ENCODE peak calls at places on chromosome 7, in five cellular contexts. M is A549, Z is adrenal gland, R is ovary, N is K562. J is an unnamed sample.

GRCh38 chr7:158760936-158761335 is 56.3 kb upstream of the NCAPG2 start:
- DNase-seq in M (no peak), Z (no peak), R (no peak), N (no peak), J (no peak)

GRCh38 chr7:130420943-130421578 is 19.8 kb downstream of the CEP41 start:
- DNase-seq in M (no peak), R (no peak), N (no peak), Z (no peak), J (no peak)

GRCh38 chr7:81470084-81470723 is 299.6 kb downstream of the HGF start:
- DNase-seq in N (peak), Z (peak), R (peak), M (peak), J (peak)

GRCh38 chr7:130153251-130153908 is 51.8 kb downstream of the TMEM209 start:
- DNase-seq in M (no peak), R (no peak), Z (no peak), N (no peak), J (no peak)

GRCh38 chr7:83166-83840 is 109.1 kb upstream of the FAM20C start:
- DNase-seq in N (no peak), M (no peak), R (no peak), Z (no peak), J (no peak)

GRCh38 chr7:157389951-157390730 is 53.3 kb downstream of the DNAJB6 start:
- DNase-seq in R (no peak), Z (peak), N (no peak), M (no peak), J (no peak)

GRCh38 chr7:158035343-158035742 is 552.3 kb downstream of the PTPRN2 start:
- DNase-seq in R (no peak), M (no peak), N (no peak), Z (no peak), J (no peak)

GRCh38 chr7:11557627-11558026 is 274.4 kb downstream of the THSD7A start:
- DNase-seq in N (no peak), R (no peak), Z (peak), M (peak), J (no peak)

GRCh38 chr7:130222-130572 is 62.2 kb upstream of the FAM20C start:
- DNase-seq in N (no peak), M (no peak), Z (no peak), R (no peak), J (no peak)

GRCh38 chr7:158502068-158502750 is 85.4 kb downstream of the PTPRN2 start:
- DNase-seq in M (no peak), R (no peak), Z (no peak), N (no peak), J (no peak)

GRCh38 chr7:55476071-55476803 is 96.1 kb downstream of the VOPP1 start:
- DNase-seq in Z (no peak), R (no peak), N (no peak), M (no peak), J (peak)

GRCh38 chr7:40437498-40437897 is 302.7 kb downstream of the SUGCT start:
- DNase-seq in R (no peak), N (no peak), Z (no peak), M (peak), J (peak)

GRCh38 chr7:99422625-99423024 is 13.9 kb downstream of the BUD31 start:
- DNase-seq in R (no peak), N (no peak), M (no peak), Z (no peak), J (no peak)

GRCh38 chr7:99733448-99733847 is 1.5 kb downstream of the CYP3A7 start:
- DNase-seq in Z (no peak), R (no peak), N (peak), M (peak), J (no peak)

GRCh38 chr7:157839672-157840167 is 502.9 kb downstream of the DNAJB6 start:
- DNase-seq in M (no peak), R (no peak), Z (no peak), N (no peak), J (no peak)

GRCh38 chr7:82595176-82595575 is 151.6 kb upstream of the CACNA2D1 start:
- DNase-seq in R (no peak), N (no peak), Z (no peak), M (no peak), J (no peak)

GRCh38 chr7:1617957-1618356 is 48.1 kb upstream of the PSMG3 start:
- DNase-seq in N (no peak), R (no peak), Z (no peak), M (no peak), J (no peak)

GRCh38 chr7:155216475-155217272 is 81.0 kb upstream of the INSIG1 start:
- DNase-seq in N (peak), M (no peak), Z (no peak), R (no peak), J (no peak)

GRCh38 chr7:146864644-146865043 is 748.0 kb downstream of the CNTNAP2 start:
- DNase-seq in M (no peak), N (no peak), R (no peak), Z (no peak), J (no peak)

GRCh38 chr7:142632291-142633134 is 116.8 kb upstream of the PRSS1 start:
- DNase-seq in R (peak), N (peak), M (peak), Z (peak), J (no peak)

GRCh38 chr7:139647812-139648616 is 124.5 kb downstream of the CLEC2L start:
- DNase-seq in R (no peak), Z (no peak), N (no peak), M (no peak), J (no peak)

GRCh38 chr7:139645572-139646523 is 122.4 kb downstream of the CLEC2L start:
- DNase-seq in M (peak), Z (peak), R (peak), N (peak), J (peak)

GRCh38 chr7:139647085-139647484 is 123.6 kb downstream of the CLEC2L start:
- DNase-seq in N (no peak), R (no peak), M (no peak), Z (no peak), J (no peak)

GRCh38 chr7:139648617-139648932 is 125.1 kb downstream of the CLEC2L start:
- DNase-seq in Z (no peak), R (no peak), N (no peak), M (no peak), J (no peak)

DNA sequence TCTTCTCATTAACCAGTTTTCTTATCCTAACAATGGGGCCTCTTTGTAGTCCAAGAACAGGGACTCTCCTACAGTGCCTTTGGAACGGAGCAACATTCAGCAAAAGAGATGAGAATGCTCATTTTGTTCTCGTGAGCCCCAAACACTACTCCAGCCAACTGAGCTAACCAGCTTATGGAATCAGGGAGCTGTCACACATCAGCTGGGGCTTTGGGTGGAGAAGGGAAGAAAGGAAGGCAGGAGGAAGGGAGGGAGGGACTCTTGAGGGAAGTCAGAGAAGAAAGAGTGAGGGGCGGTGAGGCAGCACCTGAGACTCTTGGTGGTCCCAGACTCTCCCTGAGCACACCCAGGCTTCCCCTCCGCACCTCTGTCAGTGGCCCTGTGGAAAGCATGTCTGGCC is 123.1 kb downstream of the CLEC2L start:
- DNase-seq in Z (no peak), R (no peak), M (no peak), N (no peak), J (no peak)
- H3K27ac ChIP-seq in Z (no peak), R (no peak), M (peak), N (no peak), J (no peak)

DNA sequence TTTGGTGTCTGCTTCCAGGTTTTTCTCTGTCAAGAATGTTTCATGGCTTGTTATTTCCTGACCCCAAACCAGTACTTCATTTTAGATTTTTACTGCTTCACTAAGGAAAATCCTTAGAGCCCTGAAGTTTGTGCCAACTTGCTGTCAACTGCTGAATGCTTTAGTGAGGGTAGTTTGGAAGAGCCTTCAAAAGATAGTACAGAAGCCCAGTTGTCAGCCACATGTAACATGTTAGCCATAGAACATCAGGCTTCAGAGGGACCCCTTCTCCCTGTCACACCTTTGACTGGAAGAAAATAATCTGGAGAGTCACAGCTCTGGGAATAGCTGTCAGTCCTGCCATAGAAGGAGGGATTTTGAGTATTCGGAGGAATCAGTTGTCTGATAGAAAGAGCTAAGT is 34.1 kb downstream of the ITGB8 start:
- DNase-seq in M (no peak), Z (no peak), N (no peak), R (no peak), J (no peak)
- H3K27ac ChIP-seq in M (no peak), Z (no peak), N (no peak), R (no peak), J (no peak)

GRCh38 chr7:115980175-115980574 is 50.4 kb downstream of the TFEC start:
- DNase-seq in R (no peak), N (no peak), Z (no peak), M (no peak), J (no peak)
- H3K27ac ChIP-seq in R (no peak), N (no peak), Z (no peak), M (no peak), J (no peak)

GRCh38 chr7:26196305-26196704 is 4.2 kb downstream of the HNRNPA2B1 start:
- DNase-seq in Z (no peak), R (no peak), M (no peak), N (no peak), J (no peak)
- H3K27ac ChIP-seq in Z (no peak), R (no peak), M (peak), N (no peak), J (no peak)

GRCh38 chr7:90595801-90596683 is at the start of gene CDK14:
- DNase-seq in R (peak), M (peak), N (peak), Z (peak), J (peak)
- H3K27ac ChIP-seq in R (peak), M (peak), N (no peak), Z (no peak), J (peak)

GRCh38 chr7:42930889-42931288 is 1.1 kb downstream of the PSMA2 start:
- DNase-seq in M (no peak), Z (no peak), R (no peak), N (peak), J (no peak)

GRCh38 chr7:42932861-42933591 is 850 bp downstream of the MRPL32 start:
- DNase-seq in N (peak), Z (peak), R (no peak), M (no peak), J (peak)

GRCh38 chr7:42931447-42931833 is 534 bp downstream of the PSMA2 start:
- DNase-seq in R (no peak), Z (no peak), M (no peak), N (no peak), J (no peak)

GRCh38 chr7:42929449-42929848 is 2.5 kb downstream of the PSMA2 start:
- DNase-seq in Z (no peak), R (no peak), N (no peak), M (no peak), J (no peak)

GRCh38 chr7:42931834-42932651 is at the start of the genes MRPL32 and PSMA2:
- DNase-seq in Z (peak), N (peak), M (peak), R (peak), J (peak)
- H3K27ac ChIP-seq in Z (peak), N (peak), M (peak), R (peak), J (peak)

DNA sequence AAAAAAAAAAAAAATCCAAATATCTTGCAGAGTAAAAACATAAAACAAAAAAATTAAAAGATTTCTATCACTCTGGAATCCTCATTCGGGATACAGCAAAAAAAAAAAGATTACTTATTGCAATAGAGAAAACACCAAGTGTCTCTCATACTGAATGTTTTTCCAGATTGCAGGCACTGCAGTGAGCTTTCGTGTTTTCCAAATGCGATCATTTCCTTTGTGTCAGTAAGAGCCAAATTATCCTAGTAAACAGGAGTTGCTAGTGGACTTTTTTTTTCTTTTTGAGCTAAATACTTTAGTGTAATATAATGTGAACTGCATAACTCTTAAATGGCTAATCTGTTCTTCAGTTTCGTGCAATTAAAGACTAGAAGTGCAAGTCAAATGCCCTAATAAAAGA is 44.3 kb upstream of the TOMM7 start:
- DNase-seq in M (no peak), R (no peak), Z (no peak), N (no peak), J (no peak)
- H3K27ac ChIP-seq in M (no peak), R (no peak), Z (no peak), N (no peak), J (no peak)

DNA sequence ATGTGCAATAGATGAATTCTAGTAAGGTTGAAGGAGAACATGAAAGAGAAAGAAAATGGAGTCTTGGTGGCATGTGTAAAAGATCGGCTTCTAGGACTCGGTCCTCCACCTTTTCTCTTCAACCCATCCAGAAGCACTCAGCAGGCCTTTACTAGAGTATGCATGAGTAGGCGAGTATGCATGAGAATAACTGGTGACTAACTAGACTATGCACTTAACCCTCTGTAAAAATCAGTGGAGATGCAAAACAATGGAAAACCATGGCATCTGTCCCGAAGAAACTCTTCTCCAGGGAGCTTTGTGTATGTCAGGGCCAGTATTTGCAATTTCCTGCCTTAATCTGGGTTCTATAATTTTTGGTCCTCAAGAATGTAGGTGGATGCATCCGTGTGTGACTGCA is 40.0 kb upstream of the GRB10 start:
- DNase-seq in Z (no peak), M (peak), N (no peak), R (no peak), J (no peak)
- H3K27ac ChIP-seq in Z (no peak), M (peak), N (no peak), R (no peak), J (no peak)